ENCODE peak calls at places on chromosomes 1 and 21, in five cellular contexts. D is fibroblast of lung, Y is GM23338, V is colonic mucosa, H is HCT116. X is an unnamed sample.
A peak's percentile ranks its signal among the peaks of the same experiment; 100 is the strongest.

GRCh38 chr1:160086162-160086892 is 5.0 kb downstream of the KCNJ9 start:
- DNase-seq in H (no peak), D (no peak), Y (no peak), V (no peak), X (no peak)

GRCh38 chr1:87389011-87389410 is 60.3 kb downstream of the LMO4 start:
- DNase-seq in D (no peak), H (no peak), Y (no peak), V (no peak), X (no peak)

GRCh38 chr1:33122483-33123170 is 41.7 kb downstream of the AZIN2 start:
- DNase-seq in H (no peak), V (no peak), D (no peak), Y (no peak), X (no peak)

GRCh38 chr1:118988186-118989005 is at the start of gene TBX15:
- DNase-seq in D (no peak), H (no peak), V (no peak), Y (peak; percentile 92), X (no peak)

GRCh38 chr1:95863086-95863485 is 629.1 kb downstream of the RWDD3 start:
- DNase-seq in D (no peak), H (no peak), Y (no peak), V (no peak), X (no peak)

GRCh38 chr1:35298464-35298863 is 30.0 kb downstream of the ZMYM4 start:
- DNase-seq in V (peak; percentile 27), D (peak; percentile 44), H (no peak), Y (peak; percentile 77), X (no peak)

GRCh38 chr1:41498809-41499208 is 14.3 kb upstream of the EDN2 start:
- DNase-seq in H (no peak), Y (peak; percentile 30), V (peak; percentile 91), D (peak; percentile 63), X (no peak)

GRCh38 chr1:39507230-39507928 is 15.9 kb downstream of the BMP8A start:
- DNase-seq in D (no peak), H (no peak), V (no peak), Y (peak; percentile 77), X (no peak)

GRCh38 chr1:109801791-109802135 is 38.0 kb upstream of the EPS8L3 start:
- DNase-seq in Y (no peak), D (no peak), H (no peak), V (peak; percentile 15), X (no peak)

GRCh38 chr1:226975259-226975908 is 35.3 kb downstream of the COQ8A start:
- DNase-seq in V (no peak), H (no peak), Y (no peak), D (no peak), X (no peak)

GRCh38 chr1:218034464-218034863 is 250.6 kb upstream of the RRP15 start:
- DNase-seq in Y (peak; percentile 89), D (no peak), V (no peak), H (no peak), X (no peak)

GRCh38 chr1:36419569-36419968 is 21.9 kb upstream of the LSM10 start:
- DNase-seq in Y (no peak), V (no peak), D (peak; percentile 7), H (no peak), X (no peak)

GRCh38 chr1:53535846-53536245 is 76.6 kb downstream of the DMRTB1 start:
- DNase-seq in V (no peak), H (no peak), D (peak; percentile 34), Y (no peak), X (no peak)

GRCh38 chr1:168050307-168050706 is 86.4 kb downstream of the GPR161 start:
- DNase-seq in Y (no peak), D (peak; percentile 10), H (no peak), V (no peak), X (no peak)

GRCh38 chr1:39305555-39305954 is 101.1 kb downstream of the MACF1 start:
- DNase-seq in D (no peak), H (no peak), Y (no peak), V (no peak), X (no peak)

GRCh38 chr21:27722095-27722494 is 755.2 kb upstream of the ADAMTS5 start:
- DNase-seq in H (no peak), Y (peak; percentile 16), D (no peak), V (no peak), X (no peak)
- TF ChIP-seq CTCF in H (no peak), Y (no peak), D (no peak), V (no peak), X (no peak)

GRCh38 chr21:34074283-34075098 is 1.1 kb downstream of the MRPS6 start:
- DNase-seq in Y (peak; percentile 60), D (no peak), H (no peak), V (peak; percentile 42), X (no peak)
- TF ChIP-seq CTCF in Y (no peak), D (no peak), H (no peak), V (no peak), X (no peak)

GRCh38 chr1:16367258-16367967 is 371 bp downstream of the SZRD1 start:
- DNase-seq in H (peak; percentile 65), V (peak; percentile 86), Y (peak; percentile 78), D (peak; percentile 84), X (peak; percentile 85)
- TF ChIP-seq CTCF in H (no peak), V (no peak), Y (no peak), D (no peak), X (no peak)

GRCh38 chr1:204130989-204131892 is 20.6 kb downstream of the ETNK2 start:
- DNase-seq in D (peak; percentile 87), V (no peak), Y (peak; percentile 24), H (peak; percentile 38), X (no peak)
- TF ChIP-seq CTCF in D (peak; percentile 6), V (no peak), Y (no peak), H (peak; percentile 20), X (no peak)

DNA sequence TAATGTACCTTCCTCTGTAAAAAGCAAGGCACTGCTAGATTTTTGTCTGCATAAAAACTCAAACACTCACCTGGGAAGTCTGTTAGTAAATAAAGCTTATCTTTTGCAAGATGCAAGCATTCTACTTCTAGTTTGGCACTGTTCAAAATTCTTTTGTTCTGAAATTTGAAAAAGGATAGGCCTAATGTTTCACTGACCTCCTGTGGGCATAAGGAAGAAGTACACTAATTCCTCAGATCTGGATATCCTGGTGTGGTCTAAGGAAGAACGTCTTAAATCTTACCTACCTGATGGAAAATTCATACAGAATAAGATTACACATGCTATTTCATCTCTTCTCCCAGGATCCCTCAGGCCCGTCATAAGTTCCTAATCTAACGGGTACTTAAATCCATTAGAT is 93.5 kb upstream of the CAMK1G start:
- DNase-seq in V (no peak), H (no peak), Y (peak; percentile 60), D (peak; percentile 19), X (no peak)
- TF ChIP-seq CTCF in V (no peak), H (no peak), Y (peak; percentile 62), D (peak; percentile 36), X (no peak)

GRCh38 chr21:45957551-45957950 is 24.0 kb upstream of the COL6A1 start:
- DNase-seq in H (no peak), V (no peak), Y (no peak), D (no peak), X (no peak)

GRCh38 chr21:45959779-45960390 is 21.7 kb upstream of the COL6A1 start:
- DNase-seq in Y (no peak), D (no peak), V (no peak), H (no peak), X (no peak)

GRCh38 chr21:45954921-45955320 is 26.6 kb upstream of the COL6A1 start:
- DNase-seq in D (no peak), V (no peak), Y (no peak), H (no peak), X (no peak)

GRCh38 chr21:45959182-45959581 is 22.4 kb upstream of the COL6A1 start:
- DNase-seq in V (no peak), H (no peak), Y (no peak), D (no peak), X (no peak)

GRCh38 chr21:45957986-45958610 is 23.5 kb upstream of the COL6A1 start:
- DNase-seq in Y (no peak), D (peak; percentile 31), V (no peak), H (no peak), X (no peak)
- TF ChIP-seq CTCF in Y (no peak), D (no peak), V (no peak), H (no peak), X (no peak)

DNA sequence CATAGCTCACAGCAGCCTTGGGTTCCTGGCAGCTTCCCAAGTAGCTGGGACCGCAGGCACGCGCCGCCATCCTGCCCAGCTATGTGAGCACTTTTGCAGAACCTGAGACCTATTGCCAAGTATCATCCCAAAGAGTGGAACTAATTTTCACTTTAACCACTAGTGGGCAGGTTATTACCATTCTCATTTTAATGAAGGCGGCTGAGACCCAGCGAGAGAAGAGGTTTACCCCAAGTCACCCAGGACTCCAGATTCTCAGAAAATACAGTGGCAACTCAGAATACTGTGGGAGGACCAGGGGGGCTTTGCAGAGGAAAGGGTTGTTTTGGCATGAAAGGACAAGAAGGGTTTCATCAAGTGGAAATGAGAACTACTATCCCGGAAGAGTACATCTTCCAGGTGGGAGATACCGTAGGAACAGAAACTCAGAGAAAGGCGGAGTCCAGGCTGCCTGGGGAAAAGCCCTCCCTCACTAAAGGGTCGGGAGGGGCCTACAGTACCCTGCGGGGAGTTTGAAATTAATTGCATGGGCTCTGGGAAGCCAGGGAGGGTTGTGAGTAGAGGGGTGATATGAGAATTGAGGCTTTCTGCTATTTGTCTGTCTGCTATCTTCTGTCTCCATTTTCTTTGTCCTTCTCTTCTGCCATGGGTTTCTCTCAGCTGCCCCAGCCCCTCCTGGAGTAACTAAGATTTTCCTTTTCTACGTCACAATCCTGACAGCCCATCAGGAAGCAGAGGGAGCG is 7.2 kb upstream of the SEMA4A start:
- DNase-seq in Y (peak; percentile 77), V (no peak), H (peak; percentile 74), D (peak; percentile 94), X (no peak)
- TF ChIP-seq CTCF in Y (peak; percentile 70), V (peak; percentile 52), H (peak; percentile 61), D (peak; percentile 61), X (peak; percentile 63)

X was measured in natural killer cell.